ENCODE peak calls at places on chromosomes 6 and 20, in four cellular contexts. M, B, N and A are unnamed samples.

GRCh38 chr6:86477510-86478166 is 459.7 kb upstream of the HTR1E start:
- DNase-seq in M (peak; percentile 45), B (peak; percentile 92), N (peak; percentile 64), A (no peak)

GRCh38 chr6:73263570-73263909 is 544 bp upstream of the KHDC1 start:
- DNase-seq in M (no peak), B (no peak), N (no peak), A (no peak)

GRCh38 chr6:166728884-166729530 is 102.0 kb upstream of the RPS6KA2 start:
- DNase-seq in M (no peak), B (no peak), N (no peak), A (no peak)

GRCh38 chr20:34546751-34547181 is 11.8 kb upstream of the MAP1LC3A start:
- DNase-seq in M (no peak), B (no peak), N (no peak), A (no peak)

GRCh38 chr6:155013457-155013876 is 18.4 kb downstream of the TIAM2 start:
- DNase-seq in M (no peak), B (no peak), N (no peak), A (peak; percentile 52)

GRCh38 chr6:1802495-1803395 is 193.0 kb downstream of the FOXC1 start:
- DNase-seq in M (peak; percentile 32), B (no peak), N (no peak), A (peak; percentile 72)

GRCh38 chr6:48757661-48758060 is 646.7 kb upstream of the PTCHD4 start:
- DNase-seq in M (no peak), B (no peak), N (no peak), A (no peak)

GRCh38 chr6:62612526-62612925 is 326.5 kb upstream of the KHDRBS2 start:
- DNase-seq in M (no peak), B (no peak), N (no peak), A (no peak)

GRCh38 chr6:106159531-106159940 is 73.4 kb downstream of the PRDM1 start:
- DNase-seq in M (no peak), B (peak; percentile 2), N (no peak), A (no peak)

GRCh38 chr20:38514947-38515346 is 42.3 kb downstream of the RALGAPB start:
- DNase-seq in M (no peak), B (no peak), N (no peak), A (peak; percentile 14)

GRCh38 chr6:130624046-130624445 is 203.2 kb upstream of the SMLR1 start:
- DNase-seq in M (no peak), B (no peak), N (no peak), A (no peak)

GRCh38 chr6:49969588-49969987 is at the start of gene DEFB113:
- DNase-seq in M (no peak), B (no peak), N (no peak), A (no peak)

GRCh38 chr6:133512410-133513016 is 271.4 kb downstream of the EYA4 start:
- DNase-seq in M (peak; percentile 68), B (peak; percentile 17), N (peak; percentile 65), A (peak; percentile 26)

GRCh38 chr6:70151616-70152015 is 151.3 kb downstream of the COL9A1 start:
- DNase-seq in M (no peak), B (no peak), N (no peak), A (no peak)

GRCh38 chr6:36599791-36600209 is 5.6 kb downstream of the SRSF3 start:
- DNase-seq in M (peak; percentile 78), B (peak; percentile 46), N (peak; percentile 40), A (peak; percentile 51)

GRCh38 chr20:10074513-10074912 is 39.7 kb downstream of the ANKEF1 start:
- DNase-seq in M (no peak), B (no peak), N (peak; percentile 12), A (no peak)

GRCh38 chr6:161001421-161001820 is 9.9 kb downstream of the MAP3K4 start:
- DNase-seq in M (no peak), B (no peak), N (no peak), A (no peak)

GRCh38 chr6:21538186-21538798 is 55.3 kb upstream of the SOX4 start:
- DNase-seq in M (no peak), B (no peak), N (no peak), A (no peak)

GRCh38 chr6:160198577-160199211 is 59.9 kb downstream of the SLC22A2 start:
- DNase-seq in M (no peak), B (no peak), N (peak; percentile 46), A (no peak)

GRCh38 chr6:1864496-1864895 is 254.8 kb downstream of the FOXC1 start:
- DNase-seq in M (peak; percentile 56), B (no peak), N (no peak), A (no peak)

GRCh38 chr20:60481051-60481741 is 523.0 kb downstream of the CDH26 start:
- DNase-seq in M (no peak), B (no peak), N (no peak), A (no peak)

GRCh38 chr20:10927936-10928860 is 254.4 kb upstream of the JAG1 start:
- DNase-seq in M (no peak), B (no peak), N (no peak), A (no peak)

GRCh38 chr20:22620342-22620741 is 36.0 kb upstream of the FOXA2 start:
- DNase-seq in M (peak; percentile 32), B (no peak), N (no peak), A (no peak)

GRCh38 chr20:14896569-14896968 is 559.2 kb upstream of the FLRT3 start:
- DNase-seq in M (no peak), B (no peak), N (no peak), A (no peak)

GRCh38 chr20:14724465-14724864 is 387.1 kb upstream of the FLRT3 start:
- DNase-seq in M (no peak), B (no peak), N (no peak), A (no peak)

GRCh38 chr6:114342086-114342825 is 567 bp downstream of the HS3ST5 start:
- DNase-seq in M (peak; percentile 66), B (peak; percentile 64), N (peak; percentile 52), A (peak; percentile 73)

GRCh38 chr20:37915800-37916570 is 13.1 kb downstream of the VSTM2L start:
- DNase-seq in M (peak; percentile 53), B (no peak), N (no peak), A (peak; percentile 67)

GRCh38 chr20:36482044-36482473 is 59.3 kb upstream of the MYL9 start:
- DNase-seq in M (no peak), B (no peak), N (no peak), A (no peak)

GRCh38 chr6:32668226-32668747 is 1.8 kb upstream of the HLA-DQB1 start:
- DNase-seq in M (peak; percentile 74), B (peak; percentile 8), N (peak; percentile 83), A (no peak)

GRCh38 chr6:131766631-131767030 is 41.2 kb upstream of the ENPP1 start:
- DNase-seq in M (no peak), B (no peak), N (no peak), A (no peak)

GRCh38 chr6:90415178-90415577 is 118.5 kb upstream of the BACH2 start:
- DNase-seq in M (no peak), B (no peak), N (no peak), A (no peak)

GRCh38 chr6:122548281-122548680 is 61.9 kb upstream of the PKIB start:
- DNase-seq in M (no peak), B (no peak), N (no peak), A (no peak)

GRCh38 chr20:57701651-57702050 is 8.2 kb downstream of the PMEPA1 start:
- DNase-seq in M (no peak), B (no peak), N (no peak), A (no peak)

GRCh38 chr6:84547341-84547794 is 217.0 kb downstream of the TBX18 start:
- DNase-seq in M (no peak), B (peak; percentile 30), N (no peak), A (no peak)

GRCh38 chr6:9921366-9921765 is 493.5 kb downstream of the TFAP2A start:
- DNase-seq in M (no peak), B (no peak), N (no peak), A (no peak)

GRCh38 chr20:47318596-47319516 is 37.6 kb downstream of the ZMYND8 start:
- DNase-seq in M (peak; percentile 83), B (no peak), N (peak; percentile 79), A (peak; percentile 42)

GRCh38 chr6:161272600-161273355 is 1.1 kb downstream of the AGPAT4 start:
- DNase-seq in M (peak; percentile 86), B (no peak), N (peak; percentile 51), A (peak; percentile 62)

GRCh38 chr20:1651268-1651667 is 6.3 kb downstream of the SIRPG start:
- DNase-seq in M (no peak), B (no peak), N (no peak), A (no peak)

GRCh38 chr6:69756357-69756756 is 40.5 kb downstream of the LMBRD1 start:
- DNase-seq in M (no peak), B (no peak), N (no peak), A (no peak)

GRCh38 chr20:4918473-4918872 is 82.8 kb downstream of the SLC23A2 start:
- DNase-seq in M (no peak), B (peak; percentile 84), N (no peak), A (no peak)
- H3K4me2 ChIP-seq in M (no peak overlapping the region), B (peak overlapping the region; percentile 67), N (no peak overlapping the region), A (no peak overlapping the region)

GRCh38 chr6:128554302-128554701 is 33.9 kb upstream of the PTPRK start:
- DNase-seq in M (no peak), B (no peak), N (no peak), A (no peak)
- TF ChIP-seq CTCF in M (no peak), B (no peak), N (peak; percentile 24), A (no peak)

DNA sequence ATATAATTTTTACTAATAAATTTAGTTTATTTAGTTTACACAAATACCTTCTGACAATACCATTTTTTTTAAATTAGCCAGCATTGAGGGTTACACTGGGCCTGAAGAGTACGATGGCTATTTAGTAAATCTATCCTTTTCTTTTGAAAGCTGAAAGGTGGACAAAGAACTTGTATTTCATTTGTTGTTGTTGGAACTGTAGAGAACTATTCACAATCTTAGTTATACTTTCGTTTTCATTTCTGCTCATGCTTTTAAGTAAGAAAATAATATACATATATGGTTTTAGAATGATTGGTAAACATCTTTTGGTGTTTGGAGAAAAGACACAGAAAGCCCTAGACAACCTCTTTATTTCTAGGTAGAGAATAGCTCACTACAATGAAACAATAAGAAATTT is 165.3 kb upstream of the FAM83B start:
- DNase-seq in M (no peak), B (no peak), N (no peak), A (no peak)
- H3K9me2 ChIP-seq in M (no peaks in the 10 kb centered on the region), B (no peaks in the 10 kb centered on the region), N (no peaks in the 10 kb centered on the region), A (no peaks in the 10 kb centered on the region)

DNA sequence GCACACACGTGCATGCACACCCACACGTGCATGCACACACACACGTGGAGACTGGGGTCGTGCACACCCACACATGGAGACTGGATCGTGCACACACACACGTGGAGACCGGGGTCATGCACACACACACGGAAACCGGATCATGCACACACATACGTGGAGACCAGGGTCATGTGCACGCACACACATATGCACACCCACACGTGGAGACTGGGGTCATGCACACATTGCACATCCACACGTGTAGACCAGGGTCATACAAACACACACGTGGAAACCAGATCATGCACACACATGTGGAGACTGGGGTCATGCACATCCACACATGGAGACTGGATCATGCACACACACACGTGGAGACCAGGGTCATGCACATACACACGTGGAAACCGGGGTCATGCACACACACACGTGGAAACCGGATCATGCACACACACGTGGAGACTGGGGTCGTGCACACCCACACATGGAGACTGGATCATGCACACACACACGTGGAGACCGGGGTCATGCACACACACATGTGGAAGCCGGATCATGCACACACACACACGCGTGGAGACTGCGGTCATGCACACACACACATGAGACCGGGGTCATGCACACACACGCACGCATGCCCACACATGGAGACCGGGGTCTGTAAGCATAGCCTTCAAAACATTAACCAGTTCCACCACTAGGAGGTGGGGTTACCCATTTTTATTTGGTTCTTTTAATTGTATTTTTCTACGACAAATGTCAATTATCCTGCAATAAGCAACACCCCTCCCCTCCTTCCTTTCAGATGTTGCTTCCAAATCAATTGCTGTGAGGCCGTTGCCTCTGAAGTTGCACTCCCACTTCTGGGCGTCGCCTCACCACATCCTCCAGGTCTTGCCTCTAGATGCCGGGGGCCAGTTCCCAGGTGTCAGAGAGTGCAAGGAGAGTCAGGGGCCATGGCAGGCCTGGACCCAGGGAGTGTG is 95.8 kb downstream of the TMEM242 start:
- DNase-seq in M (peak; percentile 64), B (no peak), N (no peak), A (peak; percentile 68)
- H3K4me2 ChIP-seq in M (no peak overlapping the region), B (no peak overlapping the region), N (no peak overlapping the region), A (no peak overlapping the region)

GRCh38 chr20:51985013-51985415 is 182.7 kb upstream of the SALL4 start:
- DNase-seq in M (peak; percentile 62), B (no peak), N (peak; percentile 60), A (peak; percentile 60)
- TF ChIP-seq CTCF in M (no peak), B (no peak), N (no peak), A (no peak)